ENCODE peak calls at places on chromosome 3, in six cellular contexts. One of them, this sample, is unnamed.

GRCh38 chr3:172246107-172246870 is 202.0 kb downstream of the GHSR start:
- DNase-seq in HCT116: no peak
- DNase-seq in GM13976: no peak
- DNase-seq in COR-L47: no peak
- DNase-seq in CD4-positive, alpha-beta memory T cell: no peak
- DNase-seq in pulmonary artery endothelial cell: peak; percentile 7
- DNase-seq in this sample: no peak

GRCh38 chr3:18436213-18436612 is 11.1 kb upstream of the SATB1 start:
- DNase-seq in HCT116: no peak
- DNase-seq in GM13976: no peak
- DNase-seq in pulmonary artery endothelial cell: no peak
- DNase-seq in COR-L47: no peak
- DNase-seq in CD4-positive, alpha-beta memory T cell: no peak
- DNase-seq in this sample: no peak

GRCh38 chr3:12893247-12893646 is 51.9 kb upstream of the RPL32 start:
- DNase-seq in HCT116: no peak
- DNase-seq in COR-L47: no peak
- DNase-seq in CD4-positive, alpha-beta memory T cell: no peak
- DNase-seq in pulmonary artery endothelial cell: no peak
- DNase-seq in GM13976: no peak
- DNase-seq in this sample: no peak

GRCh38 chr3:197003461-197004385 is 25.9 kb downstream of the MELTF start:
- DNase-seq in pulmonary artery endothelial cell: no peak
- DNase-seq in CD4-positive, alpha-beta memory T cell: no peak
- DNase-seq in COR-L47: peak; percentile 57
- DNase-seq in GM13976: no peak
- DNase-seq in HCT116: no peak
- DNase-seq in this sample: peak; percentile 75

GRCh38 chr3:14430706-14431470 is 28.5 kb downstream of the SLC6A6 start:
- DNase-seq in COR-L47: no peak
- DNase-seq in CD4-positive, alpha-beta memory T cell: no peak
- DNase-seq in GM13976: no peak
- DNase-seq in pulmonary artery endothelial cell: no peak
- DNase-seq in HCT116: no peak
- DNase-seq in this sample: no peak

GRCh38 chr3:73622135-73622534 is 2.6 kb downstream of the PDZRN3 start:
- DNase-seq in GM13976: no peak
- DNase-seq in HCT116: no peak
- DNase-seq in pulmonary artery endothelial cell: no peak
- DNase-seq in CD4-positive, alpha-beta memory T cell: no peak
- DNase-seq in COR-L47: peak; percentile 50
- DNase-seq in this sample: peak; percentile 43

GRCh38 chr3:46372492-46373359 is 2.0 kb downstream of the CCR5 start:
- DNase-seq in COR-L47: peak; percentile 18
- DNase-seq in HCT116: no peak
- DNase-seq in CD4-positive, alpha-beta memory T cell: peak; percentile 50
- DNase-seq in pulmonary artery endothelial cell: no peak
- DNase-seq in GM13976: peak; percentile 38
- DNase-seq in this sample: no peak

GRCh38 chr3:171005648-171006047 is 20.9 kb downstream of the SLC2A2 start:
- DNase-seq in COR-L47: no peak
- DNase-seq in HCT116: no peak
- DNase-seq in pulmonary artery endothelial cell: no peak
- DNase-seq in CD4-positive, alpha-beta memory T cell: no peak
- DNase-seq in GM13976: no peak
- DNase-seq in this sample: no peak

GRCh38 chr3:114855839-114856238 is 291.2 kb downstream of the ZBTB20 start:
- DNase-seq in GM13976: no peak
- DNase-seq in HCT116: no peak
- DNase-seq in COR-L47: no peak
- DNase-seq in CD4-positive, alpha-beta memory T cell: no peak
- DNase-seq in pulmonary artery endothelial cell: no peak
- DNase-seq in this sample: no peak

GRCh38 chr3:171307988-171308387 is 152.2 kb downstream of the TNIK start:
- DNase-seq in pulmonary artery endothelial cell: no peak
- DNase-seq in CD4-positive, alpha-beta memory T cell: no peak
- DNase-seq in GM13976: no peak
- DNase-seq in HCT116: no peak
- DNase-seq in COR-L47: no peak
- DNase-seq in this sample: no peak

GRCh38 chr3:179676081-179676480 is 23.2 kb downstream of the USP13 start:
- DNase-seq in GM13976: no peak
- DNase-seq in pulmonary artery endothelial cell: no peak
- DNase-seq in HCT116: no peak
- DNase-seq in COR-L47: no peak
- DNase-seq in CD4-positive, alpha-beta memory T cell: no peak
- DNase-seq in this sample: no peak

GRCh38 chr3:61682671-61683408 is 121.5 kb downstream of the PTPRG start:
- DNase-seq in CD4-positive, alpha-beta memory T cell: no peak
- DNase-seq in HCT116: peak; percentile 74
- DNase-seq in pulmonary artery endothelial cell: no peak
- DNase-seq in GM13976: no peak
- DNase-seq in COR-L47: peak; percentile 37
- DNase-seq in this sample: no peak

GRCh38 chr3:14784087-14784596 is 34.6 kb upstream of the FGD5 start:
- DNase-seq in CD4-positive, alpha-beta memory T cell: no peak
- DNase-seq in COR-L47: peak; percentile 6
- DNase-seq in pulmonary artery endothelial cell: no peak
- DNase-seq in GM13976: no peak
- DNase-seq in HCT116: no peak
- DNase-seq in this sample: no peak

GRCh38 chr3:54309601-54310000 is 187.2 kb downstream of the CACNA2D3 start:
- DNase-seq in pulmonary artery endothelial cell: no peak
- DNase-seq in HCT116: no peak
- DNase-seq in CD4-positive, alpha-beta memory T cell: no peak
- DNase-seq in COR-L47: no peak
- DNase-seq in GM13976: no peak
- DNase-seq in this sample: no peak

GRCh38 chr3:190345878-190346277 is 23.6 kb upstream of the CLDN1 start:
- DNase-seq in COR-L47: no peak
- DNase-seq in CD4-positive, alpha-beta memory T cell: no peak
- DNase-seq in pulmonary artery endothelial cell: no peak
- DNase-seq in GM13976: no peak
- DNase-seq in HCT116: no peak
- DNase-seq in this sample: no peak

GRCh38 chr3:165830746-165831145 is 6.5 kb downstream of the BCHE start:
- DNase-seq in CD4-positive, alpha-beta memory T cell: no peak
- DNase-seq in GM13976: no peak
- DNase-seq in COR-L47: no peak
- DNase-seq in HCT116: no peak
- DNase-seq in pulmonary artery endothelial cell: no peak
- DNase-seq in this sample: no peak

GRCh38 chr3:171566803-171567422 is 106.7 kb upstream of the TNIK start:
- DNase-seq in pulmonary artery endothelial cell: no peak
- DNase-seq in HCT116: peak; percentile 28
- DNase-seq in GM13976: peak; percentile 48
- DNase-seq in CD4-positive, alpha-beta memory T cell: peak; percentile 63
- DNase-seq in COR-L47: peak; percentile 66
- DNase-seq in this sample: peak; percentile 22

GRCh38 chr3:114846252-114846651 is 300.8 kb downstream of the ZBTB20 start:
- DNase-seq in GM13976: no peak
- DNase-seq in CD4-positive, alpha-beta memory T cell: no peak
- DNase-seq in COR-L47: peak; percentile 45
- DNase-seq in pulmonary artery endothelial cell: no peak
- DNase-seq in HCT116: no peak
- DNase-seq in this sample: no peak

GRCh38 chr3:58657571-58658141 is 8.9 kb downstream of the FAM3D start:
- DNase-seq in COR-L47: no peak
- DNase-seq in HCT116: no peak
- DNase-seq in GM13976: no peak
- DNase-seq in CD4-positive, alpha-beta memory T cell: no peak
- DNase-seq in pulmonary artery endothelial cell: no peak
- DNase-seq in this sample: no peak

GRCh38 chr3:143443851-143444331 is 324.3 kb downstream of the CHST2 start:
- DNase-seq in GM13976: no peak
- DNase-seq in pulmonary artery endothelial cell: peak; percentile 99
- DNase-seq in CD4-positive, alpha-beta memory T cell: peak; percentile 32
- DNase-seq in COR-L47: peak; percentile 70
- DNase-seq in HCT116: peak; percentile 77
- DNase-seq in this sample: no peak

GRCh38 chr3:16665282-16665741 is 60.1 kb upstream of the DAZL start:
- DNase-seq in CD4-positive, alpha-beta memory T cell: no peak
- DNase-seq in COR-L47: no peak
- DNase-seq in HCT116: peak; percentile 43
- DNase-seq in GM13976: no peak
- DNase-seq in pulmonary artery endothelial cell: no peak
- DNase-seq in this sample: no peak

GRCh38 chr3:123379041-123379830 is 69.7 kb downstream of the ADCY5 start:
- DNase-seq in pulmonary artery endothelial cell: no peak
- DNase-seq in COR-L47: no peak
- DNase-seq in GM13976: no peak
- DNase-seq in HCT116: no peak
- DNase-seq in CD4-positive, alpha-beta memory T cell: no peak
- DNase-seq in this sample: no peak

GRCh38 chr3:45113625-45114050 is 32.5 kb downstream of the CDCP1 start:
- DNase-seq in pulmonary artery endothelial cell: no peak
- DNase-seq in CD4-positive, alpha-beta memory T cell: no peak
- DNase-seq in COR-L47: no peak
- DNase-seq in HCT116: no peak
- DNase-seq in GM13976: no peak
- DNase-seq in this sample: no peak

This sample was measured in HuH-7.5.